ENCODE peak calls at places on chromosomes 5 and 9, in four cellular contexts. One of them, this sample, is unnamed.

GRCh38 chr5:171152382-171152781 is 156.7 kb upstream of the TLX3 start:
- DNase-seq in tibial artery: no peak
- DNase-seq in A549: peak
- DNase-seq in thyroid gland: no peak
- DNase-seq in this sample: no peak

GRCh38 chr9:23611874-23612273 is 214.2 kb downstream of the ELAVL2 start:
- DNase-seq in tibial artery: no peak
- DNase-seq in A549: no peak
- DNase-seq in thyroid gland: no peak
- DNase-seq in this sample: no peak

GRCh38 chr5:56060276-56061110 is 65.7 kb upstream of the IL6ST start:
- DNase-seq in tibial artery: no peak
- DNase-seq in A549: no peak
- DNase-seq in thyroid gland: no peak
- DNase-seq in this sample: no peak

GRCh38 chr5:59562756-59563389 is 330.7 kb downstream of the PDE4D start:
- DNase-seq in tibial artery: no peak
- DNase-seq in A549: peak
- DNase-seq in thyroid gland: no peak
- DNase-seq in this sample: no peak

GRCh38 chr9:70641631-70642030 is 227.2 kb upstream of the KLF9 start:
- DNase-seq in tibial artery: no peak
- DNase-seq in A549: no peak
- DNase-seq in thyroid gland: no peak
- DNase-seq in this sample: no peak

GRCh38 chr9:124778575-124779367 is 1.8 kb downstream of the OLFML2A start:
- DNase-seq in tibial artery: peak
- DNase-seq in A549: no peak
- DNase-seq in thyroid gland: peak
- DNase-seq in this sample: no peak

GRCh38 chr5:66779535-66779934 is 183.3 kb downstream of the MAST4 start:
- DNase-seq in tibial artery: no peak
- DNase-seq in A549: no peak
- DNase-seq in thyroid gland: no peak
- DNase-seq in this sample: no peak

GRCh38 chr5:115884704-115885103 is 43.0 kb downstream of the AP3S1 start:
- DNase-seq in tibial artery: no peak
- DNase-seq in A549: no peak
- DNase-seq in thyroid gland: no peak
- DNase-seq in this sample: no peak

GRCh38 chr5:149426931-149427330 is 47.8 kb upstream of the IL17B start:
- DNase-seq in tibial artery: no peak
- DNase-seq in A549: no peak
- DNase-seq in thyroid gland: no peak
- DNase-seq in this sample: no peak
- H3K4me3 ChIP-seq in tibial artery: no peak
- H3K4me3 ChIP-seq in A549: no peak
- H3K4me3 ChIP-seq in thyroid gland: no peak
- H3K4me3 ChIP-seq in this sample: no peak

DNA sequence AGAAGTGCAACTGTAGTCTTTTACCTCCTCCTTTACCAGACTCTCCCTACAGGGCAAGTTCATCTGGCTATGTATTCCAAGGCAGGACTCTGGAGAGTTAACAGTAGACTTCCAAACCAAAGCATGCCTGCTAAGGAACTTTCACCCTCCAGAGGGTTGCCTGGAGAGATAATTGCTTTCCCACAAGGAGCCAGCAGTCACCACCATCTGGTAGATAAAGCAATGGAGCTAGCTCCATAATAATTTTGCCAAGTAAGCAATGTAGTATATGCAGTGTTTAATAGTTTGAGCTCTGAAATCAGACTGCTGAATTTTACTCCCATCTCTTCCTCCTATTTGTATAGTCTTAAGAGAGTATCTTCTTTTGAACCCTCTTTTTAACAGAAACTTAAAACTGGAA is 566.8 kb upstream of the PTGER4 start:
- DNase-seq in tibial artery: no peak
- DNase-seq in A549: no peak
- DNase-seq in thyroid gland: no peak
- DNase-seq in this sample: no peak
- H3K27ac ChIP-seq in tibial artery: no peak
- H3K27ac ChIP-seq in A549: no peak
- H3K27ac ChIP-seq in thyroid gland: no peak
- H3K27ac ChIP-seq in this sample: no peak

DNA sequence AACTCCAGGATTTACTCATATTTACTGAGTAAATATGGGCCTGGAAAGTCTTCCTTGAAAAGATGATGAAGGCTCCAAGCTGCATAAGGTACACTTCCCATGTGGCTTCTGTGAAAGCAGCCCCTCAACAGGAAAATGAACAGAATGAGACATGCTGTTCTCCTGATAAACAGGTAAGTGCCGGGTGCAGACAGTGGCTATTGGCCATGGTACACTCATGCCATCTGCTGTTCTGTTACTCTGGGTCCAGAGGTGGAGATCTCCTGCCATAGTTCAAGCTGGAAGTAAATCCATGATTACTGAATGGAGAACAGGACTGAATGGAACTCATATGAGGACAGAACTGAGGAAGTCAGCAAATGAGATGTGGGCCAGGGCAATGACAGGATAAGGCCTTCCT is 103.6 kb downstream of the SLIT3 start:
- DNase-seq in tibial artery: no peak
- DNase-seq in A549: peak
- DNase-seq in thyroid gland: peak
- DNase-seq in this sample: no peak
- TF ChIP-seq CTCF in tibial artery: peak
- TF ChIP-seq CTCF in A549: no peak
- TF ChIP-seq CTCF in thyroid gland: peak
- TF ChIP-seq CTCF in this sample: peak

GRCh38 chr9:133913571-133914369 is 78.4 kb downstream of the VAV2 start:
- DNase-seq in tibial artery: no peak
- DNase-seq in A549: no peak
- DNase-seq in thyroid gland: no peak
- DNase-seq in this sample: no peak
- H3K4me3 ChIP-seq in tibial artery: no peak
- H3K4me3 ChIP-seq in A549: no peak
- H3K4me3 ChIP-seq in thyroid gland: no peak
- H3K4me3 ChIP-seq in this sample: no peak